ENCODE peak calls at places on chromosome 7, in seven cellular contexts. One of them, this sample, is unnamed.

GRCh38 chr7:155296788-155297516 is 726 bp upstream of the INSIG1 start:
- DNase-seq in bronchial epithelial cell: peak; percentile 67
- DNase-seq in NT2/D1: peak; percentile 35
- DNase-seq in activated T-cell treated with anti-CD3 and anti-CD28 coated beads for 1 hour: peak; percentile 80
- DNase-seq in pons: no peak
- DNase-seq in T47D: no peak
- DNase-seq in activated CD4-positive, alpha-beta T cell treated with anti-CD3 and anti-CD28 coated beads, Interleukin-2, amount 10 ng/mL, durations not matched to agents 24 days and 14 days: peak; percentile 94
- DNase-seq in this sample: peak; percentile 46

GRCh38 chr7:119270045-119270464 is 1002.9 kb upstream of the KCND2 start:
- DNase-seq in bronchial epithelial cell: peak; percentile 69
- DNase-seq in NT2/D1: peak; percentile 40
- DNase-seq in activated T-cell treated with anti-CD3 and anti-CD28 coated beads for 1 hour: no peak
- DNase-seq in pons: peak; percentile 68
- DNase-seq in T47D: peak; percentile 1
- DNase-seq in activated CD4-positive, alpha-beta T cell treated with anti-CD3 and anti-CD28 coated beads, Interleukin-2, amount 10 ng/mL, durations not matched to agents 24 days and 14 days: peak; percentile 77
- DNase-seq in this sample: peak; percentile 42

GRCh38 chr7:72924417-72924747 is 513 bp upstream of the POM121 start:
- DNase-seq in bronchial epithelial cell: no peak
- DNase-seq in NT2/D1: no peak
- DNase-seq in activated T-cell treated with anti-CD3 and anti-CD28 coated beads for 1 hour: no peak
- DNase-seq in pons: no peak
- DNase-seq in T47D: no peak
- DNase-seq in activated CD4-positive, alpha-beta T cell treated with anti-CD3 and anti-CD28 coated beads, Interleukin-2, amount 10 ng/mL, durations not matched to agents 24 days and 14 days: no peak
- DNase-seq in this sample: no peak

GRCh38 chr7:30252885-30253795 is 31.3 kb upstream of the ZNRF2 start:
- DNase-seq in bronchial epithelial cell: peak; percentile 44
- DNase-seq in NT2/D1: no peak
- DNase-seq in activated T-cell treated with anti-CD3 and anti-CD28 coated beads for 1 hour: no peak
- DNase-seq in pons: peak; percentile 78
- DNase-seq in T47D: peak; percentile 58
- DNase-seq in activated CD4-positive, alpha-beta T cell treated with anti-CD3 and anti-CD28 coated beads, Interleukin-2, amount 10 ng/mL, durations not matched to agents 24 days and 14 days: no peak
- DNase-seq in this sample: peak; percentile 85

GRCh38 chr7:55476852-55477780 is 95.2 kb downstream of the VOPP1 start:
- DNase-seq in bronchial epithelial cell: no peak
- DNase-seq in NT2/D1: no peak
- DNase-seq in activated T-cell treated with anti-CD3 and anti-CD28 coated beads for 1 hour: no peak
- DNase-seq in pons: no peak
- DNase-seq in T47D: no peak
- DNase-seq in activated CD4-positive, alpha-beta T cell treated with anti-CD3 and anti-CD28 coated beads, Interleukin-2, amount 10 ng/mL, durations not matched to agents 24 days and 14 days: no peak
- DNase-seq in this sample: no peak

GRCh38 chr7:92631067-92631829 is 41.1 kb upstream of the FAM133B start:
- DNase-seq in bronchial epithelial cell: no peak
- DNase-seq in NT2/D1: no peak
- DNase-seq in activated T-cell treated with anti-CD3 and anti-CD28 coated beads for 1 hour: no peak
- DNase-seq in pons: no peak
- DNase-seq in T47D: no peak
- DNase-seq in activated CD4-positive, alpha-beta T cell treated with anti-CD3 and anti-CD28 coated beads, Interleukin-2, amount 10 ng/mL, durations not matched to agents 24 days and 14 days: peak; percentile 79
- DNase-seq in this sample: no peak

GRCh38 chr7:37247881-37248280 is 200.8 kb downstream of the ELMO1 start:
- DNase-seq in bronchial epithelial cell: peak; percentile 7
- DNase-seq in NT2/D1: peak; percentile 87
- DNase-seq in activated T-cell treated with anti-CD3 and anti-CD28 coated beads for 1 hour: no peak
- DNase-seq in pons: peak; percentile 72
- DNase-seq in T47D: no peak
- DNase-seq in activated CD4-positive, alpha-beta T cell treated with anti-CD3 and anti-CD28 coated beads, Interleukin-2, amount 10 ng/mL, durations not matched to agents 24 days and 14 days: no peak
- DNase-seq in this sample: peak; percentile 12

GRCh38 chr7:4185736-4186512 is 496.2 kb upstream of the FOXK1 start:
- DNase-seq in bronchial epithelial cell: no peak
- DNase-seq in NT2/D1: no peak
- DNase-seq in activated T-cell treated with anti-CD3 and anti-CD28 coated beads for 1 hour: no peak
- DNase-seq in pons: no peak
- DNase-seq in T47D: no peak
- DNase-seq in activated CD4-positive, alpha-beta T cell treated with anti-CD3 and anti-CD28 coated beads, Interleukin-2, amount 10 ng/mL, durations not matched to agents 24 days and 14 days: no peak
- DNase-seq in this sample: no peak

GRCh38 chr7:19984231-19984632 is 210.8 kb upstream of the TMEM196 start:
- DNase-seq in bronchial epithelial cell: peak; percentile 14
- DNase-seq in NT2/D1: no peak
- DNase-seq in activated T-cell treated with anti-CD3 and anti-CD28 coated beads for 1 hour: no peak
- DNase-seq in pons: no peak
- DNase-seq in T47D: no peak
- DNase-seq in activated CD4-positive, alpha-beta T cell treated with anti-CD3 and anti-CD28 coated beads, Interleukin-2, amount 10 ng/mL, durations not matched to agents 24 days and 14 days: no peak
- DNase-seq in this sample: no peak

GRCh38 chr7:139691253-139691781 is 86.5 kb downstream of the HIPK2 start:
- DNase-seq in bronchial epithelial cell: no peak
- DNase-seq in NT2/D1: no peak
- DNase-seq in activated T-cell treated with anti-CD3 and anti-CD28 coated beads for 1 hour: no peak
- DNase-seq in pons: no peak
- DNase-seq in T47D: peak; percentile 29
- DNase-seq in activated CD4-positive, alpha-beta T cell treated with anti-CD3 and anti-CD28 coated beads, Interleukin-2, amount 10 ng/mL, durations not matched to agents 24 days and 14 days: no peak
- DNase-seq in this sample: no peak

GRCh38 chr7:92178928-92179373 is at the start of gene LRRD1:
- DNase-seq in bronchial epithelial cell: peak; percentile 77
- DNase-seq in NT2/D1: peak; percentile 87
- DNase-seq in activated T-cell treated with anti-CD3 and anti-CD28 coated beads for 1 hour: peak; percentile 82
- DNase-seq in pons: peak; percentile 78
- DNase-seq in T47D: no peak
- DNase-seq in activated CD4-positive, alpha-beta T cell treated with anti-CD3 and anti-CD28 coated beads, Interleukin-2, amount 10 ng/mL, durations not matched to agents 24 days and 14 days: peak; percentile 97
- DNase-seq in this sample: peak; percentile 75

GRCh38 chr7:99699946-99700345 is 20.1 kb upstream of the CYP3A5 start:
- DNase-seq in bronchial epithelial cell: no peak
- DNase-seq in NT2/D1: no peak
- DNase-seq in activated T-cell treated with anti-CD3 and anti-CD28 coated beads for 1 hour: no peak
- DNase-seq in pons: no peak
- DNase-seq in T47D: no peak
- DNase-seq in activated CD4-positive, alpha-beta T cell treated with anti-CD3 and anti-CD28 coated beads, Interleukin-2, amount 10 ng/mL, durations not matched to agents 24 days and 14 days: no peak
- DNase-seq in this sample: no peak

This sample was measured in NCI-H226.